ENCODE peak calls at places on chromosomes 11 and 22, in ten cellular contexts. One of them, this sample, is unnamed.

GRCh38 chr11:102010776-102011500 is 36.3 kb upstream of the CFAP300 start:
- DNase-seq in dorsolateral prefrontal cortex: no peak
- DNase-seq in Ammon's horn: no peak
- DNase-seq in left ventricle myocardium inferior: peak
- DNase-seq in cardiac muscle cell: peak
- DNase-seq in stimulated activated effector memory CD8-positive, alpha-beta T cell treated with anti-CD3 and anti-CD28 coated beads, Interleukin-12 subunit alpha, Interleukin-12 subunit beta, amount 100 ng/mL, for 72 hours: no peak
- DNase-seq in putamen: no peak
- DNase-seq in stimulated activated CD4-positive, alpha-beta T cell treated with anti-CD3 and anti-CD28 coated beads, Interleukin-15, amount 100 ng/mL, for 24 hours: no peak
- DNase-seq in MM.1S: no peak
- DNase-seq in activated naive CD4-positive, alpha-beta T cell: no peak
- DNase-seq in this sample: no peak

GRCh38 chr22:19831016-19831415 is 23.7 kb downstream of the GNB1L start:
- DNase-seq in cardiac muscle cell: no peak
- DNase-seq in Ammon's horn: no peak
- DNase-seq in activated naive CD4-positive, alpha-beta T cell: no peak
- DNase-seq in MM.1S: no peak
- DNase-seq in stimulated activated effector memory CD8-positive, alpha-beta T cell treated with anti-CD3 and anti-CD28 coated beads, Interleukin-12 subunit alpha, Interleukin-12 subunit beta, amount 100 ng/mL, for 72 hours: no peak
- DNase-seq in putamen: no peak
- DNase-seq in left ventricle myocardium inferior: no peak
- DNase-seq in stimulated activated CD4-positive, alpha-beta T cell treated with anti-CD3 and anti-CD28 coated beads, Interleukin-15, amount 100 ng/mL, for 24 hours: no peak
- DNase-seq in dorsolateral prefrontal cortex: no peak
- DNase-seq in this sample: no peak

GRCh38 chr11:2931771-2932738 is 2.8 kb upstream of the PHLDA2 start:
- DNase-seq in MM.1S: no peak
- DNase-seq in Ammon's horn: no peak
- DNase-seq in stimulated activated effector memory CD8-positive, alpha-beta T cell treated with anti-CD3 and anti-CD28 coated beads, Interleukin-12 subunit alpha, Interleukin-12 subunit beta, amount 100 ng/mL, for 72 hours: no peak
- DNase-seq in putamen: no peak
- DNase-seq in left ventricle myocardium inferior: no peak
- DNase-seq in dorsolateral prefrontal cortex: no peak
- DNase-seq in cardiac muscle cell: no peak
- DNase-seq in stimulated activated CD4-positive, alpha-beta T cell treated with anti-CD3 and anti-CD28 coated beads, Interleukin-15, amount 100 ng/mL, for 24 hours: no peak
- DNase-seq in activated naive CD4-positive, alpha-beta T cell: no peak
- DNase-seq in this sample: no peak

GRCh38 chr22:48554893-48555552 is 1272.7 kb downstream of the BRD1 start:
- DNase-seq in putamen: no peak
- DNase-seq in activated naive CD4-positive, alpha-beta T cell: no peak
- DNase-seq in stimulated activated CD4-positive, alpha-beta T cell treated with anti-CD3 and anti-CD28 coated beads, Interleukin-15, amount 100 ng/mL, for 24 hours: no peak
- DNase-seq in MM.1S: no peak
- DNase-seq in cardiac muscle cell: no peak
- DNase-seq in left ventricle myocardium inferior: no peak
- DNase-seq in dorsolateral prefrontal cortex: no peak
- DNase-seq in Ammon's horn: no peak
- DNase-seq in stimulated activated effector memory CD8-positive, alpha-beta T cell treated with anti-CD3 and anti-CD28 coated beads, Interleukin-12 subunit alpha, Interleukin-12 subunit beta, amount 100 ng/mL, for 72 hours: no peak
- DNase-seq in this sample: no peak

GRCh38 chr11:33942954-33943353 is 51.1 kb upstream of the LMO2 start:
- DNase-seq in putamen: peak
- DNase-seq in stimulated activated CD4-positive, alpha-beta T cell treated with anti-CD3 and anti-CD28 coated beads, Interleukin-15, amount 100 ng/mL, for 24 hours: no peak
- DNase-seq in stimulated activated effector memory CD8-positive, alpha-beta T cell treated with anti-CD3 and anti-CD28 coated beads, Interleukin-12 subunit alpha, Interleukin-12 subunit beta, amount 100 ng/mL, for 72 hours: no peak
- DNase-seq in Ammon's horn: peak
- DNase-seq in cardiac muscle cell: peak
- DNase-seq in MM.1S: no peak
- DNase-seq in dorsolateral prefrontal cortex: no peak
- DNase-seq in activated naive CD4-positive, alpha-beta T cell: no peak
- DNase-seq in left ventricle myocardium inferior: peak
- DNase-seq in this sample: peak

GRCh38 chr11:8098361-8098760 is 17.4 kb downstream of the TUB start:
- DNase-seq in Ammon's horn: no peak
- DNase-seq in stimulated activated CD4-positive, alpha-beta T cell treated with anti-CD3 and anti-CD28 coated beads, Interleukin-15, amount 100 ng/mL, for 24 hours: no peak
- DNase-seq in dorsolateral prefrontal cortex: no peak
- DNase-seq in putamen: no peak
- DNase-seq in MM.1S: no peak
- DNase-seq in cardiac muscle cell: peak
- DNase-seq in stimulated activated effector memory CD8-positive, alpha-beta T cell treated with anti-CD3 and anti-CD28 coated beads, Interleukin-12 subunit alpha, Interleukin-12 subunit beta, amount 100 ng/mL, for 72 hours: peak
- DNase-seq in activated naive CD4-positive, alpha-beta T cell: no peak
- DNase-seq in left ventricle myocardium inferior: no peak
- DNase-seq in this sample: no peak

GRCh38 chr11:77411238-77411637 is 62.7 kb downstream of the PAK1 start:
- DNase-seq in cardiac muscle cell: peak
- DNase-seq in Ammon's horn: peak
- DNase-seq in putamen: no peak
- DNase-seq in MM.1S: peak
- DNase-seq in left ventricle myocardium inferior: peak
- DNase-seq in activated naive CD4-positive, alpha-beta T cell: no peak
- DNase-seq in stimulated activated CD4-positive, alpha-beta T cell treated with anti-CD3 and anti-CD28 coated beads, Interleukin-15, amount 100 ng/mL, for 24 hours: peak
- DNase-seq in stimulated activated effector memory CD8-positive, alpha-beta T cell treated with anti-CD3 and anti-CD28 coated beads, Interleukin-12 subunit alpha, Interleukin-12 subunit beta, amount 100 ng/mL, for 72 hours: no peak
- DNase-seq in dorsolateral prefrontal cortex: peak
- DNase-seq in this sample: no peak

GRCh38 chr11:129117595-129118350 is 74.4 kb downstream of the ARHGAP32 start:
- DNase-seq in left ventricle myocardium inferior: no peak
- DNase-seq in stimulated activated effector memory CD8-positive, alpha-beta T cell treated with anti-CD3 and anti-CD28 coated beads, Interleukin-12 subunit alpha, Interleukin-12 subunit beta, amount 100 ng/mL, for 72 hours: no peak
- DNase-seq in putamen: peak
- DNase-seq in Ammon's horn: peak
- DNase-seq in dorsolateral prefrontal cortex: no peak
- DNase-seq in activated naive CD4-positive, alpha-beta T cell: no peak
- DNase-seq in MM.1S: peak
- DNase-seq in stimulated activated CD4-positive, alpha-beta T cell treated with anti-CD3 and anti-CD28 coated beads, Interleukin-15, amount 100 ng/mL, for 24 hours: peak
- DNase-seq in cardiac muscle cell: peak
- DNase-seq in this sample: no peak

GRCh38 chr22:29625090-29625825 is 21.8 kb downstream of the NF2 start:
- DNase-seq in activated naive CD4-positive, alpha-beta T cell: no peak
- DNase-seq in dorsolateral prefrontal cortex: no peak
- DNase-seq in stimulated activated CD4-positive, alpha-beta T cell treated with anti-CD3 and anti-CD28 coated beads, Interleukin-15, amount 100 ng/mL, for 24 hours: peak
- DNase-seq in cardiac muscle cell: peak
- DNase-seq in Ammon's horn: peak
- DNase-seq in putamen: peak
- DNase-seq in left ventricle myocardium inferior: no peak
- DNase-seq in stimulated activated effector memory CD8-positive, alpha-beta T cell treated with anti-CD3 and anti-CD28 coated beads, Interleukin-12 subunit alpha, Interleukin-12 subunit beta, amount 100 ng/mL, for 72 hours: no peak
- DNase-seq in MM.1S: peak
- DNase-seq in this sample: no peak

GRCh38 chr11:120420572-120420971 is 84.4 kb downstream of the ARHGEF12 start:
- DNase-seq in dorsolateral prefrontal cortex: no peak
- DNase-seq in activated naive CD4-positive, alpha-beta T cell: no peak
- DNase-seq in left ventricle myocardium inferior: no peak
- DNase-seq in MM.1S: no peak
- DNase-seq in putamen: no peak
- DNase-seq in stimulated activated effector memory CD8-positive, alpha-beta T cell treated with anti-CD3 and anti-CD28 coated beads, Interleukin-12 subunit alpha, Interleukin-12 subunit beta, amount 100 ng/mL, for 72 hours: no peak
- DNase-seq in cardiac muscle cell: no peak
- DNase-seq in stimulated activated CD4-positive, alpha-beta T cell treated with anti-CD3 and anti-CD28 coated beads, Interleukin-15, amount 100 ng/mL, for 24 hours: no peak
- DNase-seq in Ammon's horn: no peak
- DNase-seq in this sample: no peak

GRCh38 chr11:34860518-34860917 is 55.7 kb downstream of the APIP start:
- DNase-seq in cardiac muscle cell: no peak
- DNase-seq in MM.1S: no peak
- DNase-seq in stimulated activated CD4-positive, alpha-beta T cell treated with anti-CD3 and anti-CD28 coated beads, Interleukin-15, amount 100 ng/mL, for 24 hours: no peak
- DNase-seq in Ammon's horn: no peak
- DNase-seq in activated naive CD4-positive, alpha-beta T cell: no peak
- DNase-seq in dorsolateral prefrontal cortex: no peak
- DNase-seq in putamen: no peak
- DNase-seq in left ventricle myocardium inferior: no peak
- DNase-seq in stimulated activated effector memory CD8-positive, alpha-beta T cell treated with anti-CD3 and anti-CD28 coated beads, Interleukin-12 subunit alpha, Interleukin-12 subunit beta, amount 100 ng/mL, for 72 hours: no peak
- DNase-seq in this sample: no peak

This sample was measured in substantia nigra.